ENCODE peak calls at places on chromosomes 12 and 14, in nine cellular contexts. One of them, this sample, is unnamed.

GRCh38 chr12:119182701-119183493 is 4.2 kb downstream of the HSPB8 start:
- DNase-seq in activated naive CD4-positive, alpha-beta T cell treated with Interleukin-2 at 50 U/mL for 16 hours: no peak
- DNase-seq in fibroblast of lung: peak; percentile 23
- DNase-seq in gastrocnemius medialis: peak; percentile 40
- DNase-seq in HEK293T: no peak
- DNase-seq in activated CD4-positive, alpha-beta T cell treated with anti-CD3 and anti-CD28 coated beads, Interleukin-2, amount 50 U/mL, for 1 hour: no peak
- DNase-seq in Peyer's patch: no peak
- DNase-seq in CD8-positive, alpha-beta memory T cell: no peak
- DNase-seq in posterior cingulate gyrus: no peak
- DNase-seq in this sample: no peak

GRCh38 chr14:53034688-53035087 is 83.8 kb upstream of the FERMT2 start:
- DNase-seq in activated naive CD4-positive, alpha-beta T cell treated with Interleukin-2 at 50 U/mL for 16 hours: no peak
- DNase-seq in fibroblast of lung: no peak
- DNase-seq in gastrocnemius medialis: no peak
- DNase-seq in HEK293T: no peak
- DNase-seq in activated CD4-positive, alpha-beta T cell treated with anti-CD3 and anti-CD28 coated beads, Interleukin-2, amount 50 U/mL, for 1 hour: no peak
- DNase-seq in Peyer's patch: no peak
- DNase-seq in CD8-positive, alpha-beta memory T cell: no peak
- DNase-seq in posterior cingulate gyrus: no peak
- DNase-seq in this sample: no peak

GRCh38 chr14:99755068-99755405 is 38.2 kb upstream of the EML1 start:
- DNase-seq in activated naive CD4-positive, alpha-beta T cell treated with Interleukin-2 at 50 U/mL for 16 hours: no peak
- DNase-seq in fibroblast of lung: no peak
- DNase-seq in gastrocnemius medialis: no peak
- DNase-seq in HEK293T: no peak
- DNase-seq in activated CD4-positive, alpha-beta T cell treated with anti-CD3 and anti-CD28 coated beads, Interleukin-2, amount 50 U/mL, for 1 hour: no peak
- DNase-seq in Peyer's patch: no peak
- DNase-seq in CD8-positive, alpha-beta memory T cell: peak; percentile 6
- DNase-seq in posterior cingulate gyrus: no peak
- DNase-seq in this sample: no peak

GRCh38 chr14:55125403-55125802 is 3.6 kb upstream of the LGALS3 start:
- DNase-seq in activated naive CD4-positive, alpha-beta T cell treated with Interleukin-2 at 50 U/mL for 16 hours: no peak
- DNase-seq in fibroblast of lung: no peak
- DNase-seq in gastrocnemius medialis: no peak
- DNase-seq in HEK293T: no peak
- DNase-seq in activated CD4-positive, alpha-beta T cell treated with anti-CD3 and anti-CD28 coated beads, Interleukin-2, amount 50 U/mL, for 1 hour: no peak
- DNase-seq in Peyer's patch: no peak
- DNase-seq in CD8-positive, alpha-beta memory T cell: no peak
- DNase-seq in posterior cingulate gyrus: no peak
- DNase-seq in this sample: no peak

GRCh38 chr12:89280833-89281533 is 71.3 kb downstream of the DUSP6 start:
- DNase-seq in activated naive CD4-positive, alpha-beta T cell treated with Interleukin-2 at 50 U/mL for 16 hours: no peak
- DNase-seq in fibroblast of lung: no peak
- DNase-seq in gastrocnemius medialis: no peak
- DNase-seq in HEK293T: no peak
- DNase-seq in activated CD4-positive, alpha-beta T cell treated with anti-CD3 and anti-CD28 coated beads, Interleukin-2, amount 50 U/mL, for 1 hour: no peak
- DNase-seq in Peyer's patch: no peak
- DNase-seq in CD8-positive, alpha-beta memory T cell: no peak
- DNase-seq in posterior cingulate gyrus: no peak
- DNase-seq in this sample: no peak

GRCh38 chr14:81176224-81176623 is 44.5 kb downstream of the GTF2A1 start:
- DNase-seq in activated naive CD4-positive, alpha-beta T cell treated with Interleukin-2 at 50 U/mL for 16 hours: no peak
- DNase-seq in fibroblast of lung: no peak
- DNase-seq in gastrocnemius medialis: peak; percentile 18
- DNase-seq in HEK293T: no peak
- DNase-seq in activated CD4-positive, alpha-beta T cell treated with anti-CD3 and anti-CD28 coated beads, Interleukin-2, amount 50 U/mL, for 1 hour: no peak
- DNase-seq in Peyer's patch: peak; percentile 68
- DNase-seq in CD8-positive, alpha-beta memory T cell: no peak
- DNase-seq in posterior cingulate gyrus: no peak
- DNase-seq in this sample: no peak

GRCh38 chr14:37116933-37117844 is 55.2 kb downstream of the SLC25A21 start:
- DNase-seq in activated naive CD4-positive, alpha-beta T cell treated with Interleukin-2 at 50 U/mL for 16 hours: no peak
- DNase-seq in fibroblast of lung: peak; percentile 73
- DNase-seq in gastrocnemius medialis: no peak
- DNase-seq in HEK293T: peak; percentile 58
- DNase-seq in activated CD4-positive, alpha-beta T cell treated with anti-CD3 and anti-CD28 coated beads, Interleukin-2, amount 50 U/mL, for 1 hour: no peak
- DNase-seq in Peyer's patch: no peak
- DNase-seq in CD8-positive, alpha-beta memory T cell: no peak
- DNase-seq in posterior cingulate gyrus: no peak
- DNase-seq in this sample: no peak

GRCh38 chr12:40907115-40907521 is 214.9 kb downstream of the CNTN1 start:
- DNase-seq in activated naive CD4-positive, alpha-beta T cell treated with Interleukin-2 at 50 U/mL for 16 hours: no peak
- DNase-seq in fibroblast of lung: peak; percentile 22
- DNase-seq in gastrocnemius medialis: no peak
- DNase-seq in HEK293T: no peak
- DNase-seq in activated CD4-positive, alpha-beta T cell treated with anti-CD3 and anti-CD28 coated beads, Interleukin-2, amount 50 U/mL, for 1 hour: no peak
- DNase-seq in Peyer's patch: no peak
- DNase-seq in CD8-positive, alpha-beta memory T cell: no peak
- DNase-seq in posterior cingulate gyrus: no peak
- DNase-seq in this sample: no peak

GRCh38 chr14:34325493-34325892 is 136.5 kb downstream of the SPTSSA start:
- DNase-seq in activated naive CD4-positive, alpha-beta T cell treated with Interleukin-2 at 50 U/mL for 16 hours: no peak
- DNase-seq in fibroblast of lung: no peak
- DNase-seq in gastrocnemius medialis: no peak
- DNase-seq in HEK293T: no peak
- DNase-seq in activated CD4-positive, alpha-beta T cell treated with anti-CD3 and anti-CD28 coated beads, Interleukin-2, amount 50 U/mL, for 1 hour: no peak
- DNase-seq in Peyer's patch: no peak
- DNase-seq in CD8-positive, alpha-beta memory T cell: no peak
- DNase-seq in posterior cingulate gyrus: no peak
- DNase-seq in this sample: no peak

GRCh38 chr12:96698521-96698920 is 208.5 kb upstream of the NEDD1 start:
- DNase-seq in activated naive CD4-positive, alpha-beta T cell treated with Interleukin-2 at 50 U/mL for 16 hours: no peak
- DNase-seq in fibroblast of lung: no peak
- DNase-seq in gastrocnemius medialis: no peak
- DNase-seq in HEK293T: no peak
- DNase-seq in activated CD4-positive, alpha-beta T cell treated with anti-CD3 and anti-CD28 coated beads, Interleukin-2, amount 50 U/mL, for 1 hour: no peak
- DNase-seq in Peyer's patch: no peak
- DNase-seq in CD8-positive, alpha-beta memory T cell: no peak
- DNase-seq in posterior cingulate gyrus: no peak
- DNase-seq in this sample: no peak

GRCh38 chr12:90585640-90586304 is 369.2 kb downstream of the CCER1 start:
- DNase-seq in activated naive CD4-positive, alpha-beta T cell treated with Interleukin-2 at 50 U/mL for 16 hours: no peak
- DNase-seq in fibroblast of lung: peak; percentile 1
- DNase-seq in gastrocnemius medialis: no peak
- DNase-seq in HEK293T: no peak
- DNase-seq in activated CD4-positive, alpha-beta T cell treated with anti-CD3 and anti-CD28 coated beads, Interleukin-2, amount 50 U/mL, for 1 hour: no peak
- DNase-seq in Peyer's patch: no peak
- DNase-seq in CD8-positive, alpha-beta memory T cell: no peak
- DNase-seq in posterior cingulate gyrus: no peak
- DNase-seq in this sample: no peak